ENCODE peak calls at places on chromosome 9, in nine cellular contexts. G, L, M, C, Z, P, X, E and I are unnamed samples.

GRCh38 chr9:87793292-87793691 is 67.4 kb downstream of the CTSL start:
- DNase-seq in G (no peak), L (no peak), M (no peak), C (no peak), Z (no peak), P (peak; percentile 96), X (peak; percentile 44), E (no peak), I (peak; percentile 34)

GRCh38 chr9:69476016-69476415 is 151.0 kb downstream of the ENTREP1 start:
- DNase-seq in G (no peak), L (no peak), M (no peak), C (no peak), Z (no peak), P (no peak), X (no peak), E (no peak), I (no peak)

GRCh38 chr9:1429328-1429727 is 379.2 kb downstream of the DMRT2 start:
- DNase-seq in G (no peak), L (no peak), M (no peak), C (no peak), Z (peak; percentile 59), P (peak; percentile 44), X (no peak), E (peak; percentile 38), I (peak; percentile 12)

GRCh38 chr9:115643948-115644727 is 509.5 kb upstream of the PAPPA start:
- DNase-seq in G (no peak), L (no peak), M (no peak), C (no peak), Z (no peak), P (no peak), X (no peak), E (no peak), I (no peak)

GRCh38 chr9:33416996-33417395 is 14.6 kb upstream of the AQP7 start:
- DNase-seq in G (peak; percentile 43), L (no peak), M (no peak), C (no peak), Z (no peak), P (no peak), X (no peak), E (no peak), I (no peak)

GRCh38 chr9:29778281-29778849 is 2205.1 kb upstream of the C9orf72 start:
- DNase-seq in G (no peak), L (no peak), M (no peak), C (no peak), Z (no peak), P (no peak), X (no peak), E (no peak), I (no peak)

GRCh38 chr9:116572095-116572748 is 114.9 kb upstream of the TRIM32 start:
- DNase-seq in G (no peak), L (peak; percentile 49), M (peak; percentile 84), C (peak; percentile 89), Z (peak; percentile 98), P (peak; percentile 88), X (peak; percentile 72), E (peak; percentile 95), I (peak; percentile 76)

GRCh38 chr9:129225815-129226214 is 47.8 kb upstream of the IER5L start:
- DNase-seq in G (peak; percentile 46), L (peak; percentile 35), M (peak; percentile 80), C (peak; percentile 80), Z (peak; percentile 94), P (peak; percentile 48), X (peak; percentile 79), E (peak; percentile 88), I (peak; percentile 46)

GRCh38 chr9:135103931-135104639 is 16.6 kb downstream of the OLFM1 start:
- DNase-seq in G (no peak), L (no peak), M (no peak), C (no peak), Z (peak; percentile 25), P (no peak), X (no peak), E (no peak), I (peak; percentile 64)

GRCh38 chr9:126507318-126508109 is 106.2 kb upstream of the LMX1B start:
- DNase-seq in G (no peak), L (no peak), M (no peak), C (no peak), Z (peak; percentile 24), P (no peak), X (no peak), E (no peak), I (no peak)

GRCh38 chr9:121434946-121435345 is 64.7 kb downstream of the GGTA1 start:
- DNase-seq in G (no peak), L (no peak), M (no peak), C (no peak), Z (no peak), P (peak; percentile 72), X (peak; percentile 64), E (no peak), I (no peak)

GRCh38 chr9:4769321-4770080 is 23.2 kb upstream of the RCL1 start:
- DNase-seq in G (no peak), L (no peak), M (no peak), C (no peak), Z (peak; percentile 52), P (peak; percentile 79), X (peak; percentile 45), E (no peak), I (peak; percentile 58)

GRCh38 chr9:137843355-137843754 is 34.2 kb upstream of the CACNA1B start:
- DNase-seq in G (no peak), L (no peak), M (no peak), C (no peak), Z (no peak), P (no peak), X (no peak), E (no peak), I (no peak)

GRCh38 chr9:94847486-94847885 is 121.0 kb downstream of the AOPEP start:
- DNase-seq in G (no peak), L (no peak), M (no peak), C (no peak), Z (no peak), P (peak; percentile 90), X (peak; percentile 43), E (no peak), I (no peak)

GRCh38 chr9:18568969-18569368 is 95.0 kb downstream of the ADAMTSL1 start:
- DNase-seq in G (no peak), L (no peak), M (no peak), C (no peak), Z (no peak), P (peak; percentile 34), X (peak; percentile 29), E (no peak), I (no peak)

GRCh38 chr9:108551030-108551964 is 304.5 kb downstream of the ACTL7B start:
- DNase-seq in G (no peak), L (peak; percentile 82), M (no peak), C (peak; percentile 71), Z (no peak), P (peak; percentile 94), X (peak; percentile 91), E (no peak), I (peak; percentile 78)

GRCh38 chr9:130950039-130950311 is 10.9 kb upstream of the FIBCD1 start:
- DNase-seq in G (no peak), L (no peak), M (no peak), C (no peak), Z (no peak), P (no peak), X (no peak), E (no peak), I (no peak)

GRCh38 chr9:93295031-93295430 is 111.1 kb downstream of the WNK2 start:
- DNase-seq in G (no peak), L (no peak), M (peak; percentile 66), C (no peak), Z (peak; percentile 65), P (peak; percentile 36), X (no peak), E (peak; percentile 52), I (no peak)

GRCh38 chr9:38063363-38063707 is 5.7 kb downstream of the SHB start:
- DNase-seq in G (no peak), L (no peak), M (no peak), C (no peak), Z (no peak), P (no peak), X (no peak), E (no peak), I (no peak)

DNA sequence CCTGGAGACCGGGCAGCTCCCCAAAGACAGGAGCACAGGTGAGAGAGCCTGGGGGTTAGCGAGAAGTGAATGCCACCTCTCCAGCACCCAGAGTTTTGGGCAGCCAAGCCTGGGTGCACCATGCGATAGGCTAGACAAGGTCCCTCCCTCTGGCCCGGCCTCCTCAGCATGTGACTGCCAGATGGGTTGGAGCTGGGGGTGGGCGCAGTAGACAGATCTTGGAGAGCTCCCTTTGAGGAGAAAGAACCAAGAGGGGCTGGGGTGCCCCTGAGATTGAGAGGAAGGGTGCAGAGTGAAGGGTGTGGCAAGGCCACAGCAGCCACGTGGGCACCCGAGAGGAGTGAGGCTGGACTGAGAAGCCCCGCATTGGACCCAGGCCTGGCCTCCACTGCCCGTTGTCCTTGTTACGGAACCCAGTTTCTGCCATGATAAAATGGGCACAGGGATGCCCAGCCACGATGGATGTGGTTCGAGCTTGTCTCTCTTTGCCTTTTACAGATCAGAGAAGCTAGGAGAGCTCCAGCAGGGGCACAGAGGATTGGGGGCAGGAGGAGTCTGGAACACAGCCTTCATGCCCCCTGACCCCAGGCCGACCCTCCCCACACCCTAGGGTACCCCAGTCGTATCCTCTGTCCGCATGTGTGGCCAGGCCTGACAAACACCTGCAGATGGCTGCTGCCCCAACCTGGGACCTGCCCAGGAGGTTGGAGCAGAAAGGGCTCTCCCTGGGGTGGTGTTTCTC is 1.3 kb downstream of the TMEM141 start:
- DNase-seq in G (no peak), L (no peak), M (no peak), C (no peak), Z (peak; percentile 71), P (no peak), X (no peak), E (peak; percentile 59), I (no peak)
- H3K4me3 ChIP-seq in G (peak overlapping the region; percentile 74), L (peak overlapping the region; percentile 84), M (no peak overlapping the region), C (no peak overlapping the region), Z (no peak overlapping the region), P (no peak overlapping the region), X (peak overlapping the region; percentile 85), E (peak overlapping the region; percentile 84), I (peak overlapping the region; percentile 81)

GRCh38 chr9:105064248-105065118 is 136.5 kb upstream of the ABCA1 start:
- DNase-seq in G (no peak), L (peak; percentile 76), M (peak; percentile 89), C (peak; percentile 61), Z (peak; percentile 95), P (peak; percentile 96), X (peak; percentile 97), E (peak; percentile 96), I (peak; percentile 93)
- H3K4me3 ChIP-seq in G (no peak overlapping the region), L (no peak overlapping the region), M (no peak overlapping the region), C (no peak overlapping the region), Z (no peak overlapping the region), P (peak overlapping the region; percentile 28), X (no peak overlapping the region), E (peak overlapping the region; percentile 8), I (no peak overlapping the region)

GRCh38 chr9:127524373-127524772 is 73.1 kb downstream of the LRSAM1 start:
- DNase-seq in G (no peak), L (no peak), M (no peak), C (peak; percentile 64), Z (no peak), P (no peak), X (no peak), E (no peak), I (no peak)
- H3K4me3 ChIP-seq in G (no peak overlapping the region), L (no peak overlapping the region), M (no peak overlapping the region), C (no peak overlapping the region), Z (no peak overlapping the region), P (no peak overlapping the region), X (no peak overlapping the region), E (no peak overlapping the region), I (no peak overlapping the region)

GRCh38 chr9:133707065-133707760 is 30.9 kb downstream of the SARDH start:
- DNase-seq in G (no peak), L (no peak), M (no peak), C (no peak), Z (peak; percentile 85), P (peak; percentile 55), X (peak; percentile 81), E (peak; percentile 53), I (no peak)
- H3K4me3 ChIP-seq in G (no peak overlapping the region), L (no peak overlapping the region), M (no peak overlapping the region), C (no peak overlapping the region), Z (no peak overlapping the region), P (no peak overlapping the region), X (no peak overlapping the region), E (no peak overlapping the region), I (no peak overlapping the region)

GRCh38 chr9:97905228-97905627 is 17.1 kb downstream of the TRMO start:
- DNase-seq in G (no peak), L (no peak), M (peak; percentile 67), C (no peak), Z (no peak), P (no peak), X (no peak), E (no peak), I (no peak)
- H3K4me3 ChIP-seq in G (peak overlapping the region; percentile 25), L (no peak overlapping the region), M (no peak overlapping the region), C (no peak overlapping the region), Z (no peak overlapping the region), P (no peak overlapping the region), X (no peak overlapping the region), E (no peak overlapping the region), I (no peak overlapping the region)